ENCODE peak calls at places on chromosomes 3 and 15, in eight cellular contexts. C is HFF-Myc, J is AG10803, R is bronchial epithelial cell, N is NB4, G is heart right ventricle, K is right lobe of liver, V is cardiac muscle cell. P is an unnamed sample.

GRCh38 chr3:16132926-16133325 is 41.6 kb upstream of the GALNT15 start:
- DNase-seq in K (no peak), V (peak), C (no peak), R (no peak), N (no peak), J (peak), G (peak), P (no peak)

GRCh38 chr3:157086053-157086761 is 73.7 kb downstream of the CCNL1 start:
- DNase-seq in C (no peak), J (no peak), V (no peak), G (peak), R (no peak), N (no peak), K (no peak), P (no peak)

GRCh38 chr15:31478781-31479221 is 152.2 kb downstream of the KLF13 start:
- DNase-seq in R (no peak), V (no peak), K (peak), G (no peak), J (no peak), N (no peak), C (no peak), P (no peak)

GRCh38 chr3:112117826-112118571 is 15.0 kb downstream of the GCSAM start:
- DNase-seq in C (no peak), N (peak), R (no peak), K (no peak), V (no peak), G (no peak), J (no peak), P (no peak)

GRCh38 chr3:115692887-115693524 is 69.7 kb downstream of the GAP43 start:
- DNase-seq in K (peak), C (peak), N (peak), J (peak), R (peak), G (peak), V (peak), P (no peak)

GRCh38 chr15:71003314-71003713 is 110.7 kb downstream of the LRRC49 start:
- DNase-seq in C (no peak), R (peak), N (no peak), G (no peak), K (no peak), V (no peak), J (peak), P (no peak)

GRCh38 chr3:37967252-37967881 is 23.2 kb upstream of the VILL start:
- DNase-seq in G (peak), R (peak), C (no peak), V (peak), J (peak), K (peak), N (peak), P (no peak)

GRCh38 chr3:126261037-126261436 is 80.7 kb upstream of the ALDH1L1 start:
- DNase-seq in G (peak), N (peak), C (no peak), J (peak), R (no peak), K (peak), V (peak), P (peak)

GRCh38 chr15:38687340-38687739 is 122.7 kb upstream of the RASGRP1 start:
- DNase-seq in V (peak), G (no peak), N (no peak), C (no peak), K (no peak), J (peak), R (no peak), P (no peak)

GRCh38 chr3:184540777-184541681 is 20.6 kb upstream of the EPHB3 start:
- DNase-seq in C (no peak), K (peak), V (peak), R (peak), G (peak), N (peak), J (no peak), P (no peak)

GRCh38 chr15:89346516-89346915 is 11.9 kb upstream of the POLG start:
- DNase-seq in N (no peak), G (no peak), V (no peak), J (no peak), R (no peak), K (no peak), C (no peak), P (no peak)

GRCh38 chr3:75329713-75330112 is 334.4 kb upstream of the FRG2C start:
- DNase-seq in V (no peak), K (no peak), J (no peak), N (no peak), G (no peak), R (no peak), C (no peak), P (no peak)

GRCh38 chr15:48313216-48313615 is 18.0 kb upstream of the DUT start:
- DNase-seq in R (no peak), K (no peak), C (no peak), V (no peak), N (no peak), G (no peak), J (no peak), P (no peak)

GRCh38 chr15:99443056-99443756 is 122.6 kb upstream of the MEF2A start:
- DNase-seq in R (no peak), K (peak), N (no peak), C (no peak), V (no peak), J (no peak), G (no peak), P (no peak)

GRCh38 chr15:51307325-51307724 is 31.1 kb downstream of the CYP19A1 start:
- DNase-seq in J (no peak), N (no peak), V (no peak), G (no peak), R (peak), C (no peak), K (no peak), P (no peak)

GRCh38 chr15:63385911-63386531 is 4.4 kb upstream of the CA12 start:
- DNase-seq in K (no peak), C (no peak), G (no peak), V (no peak), N (no peak), J (no peak), R (peak), P (no peak)

GRCh38 chr3:4939276-4939675 is 40.0 kb upstream of the BHLHE40 start:
- DNase-seq in R (no peak), K (no peak), G (no peak), N (no peak), J (no peak), V (no peak), C (no peak), P (no peak)

GRCh38 chr3:39727415-39727814 is 82.0 kb upstream of the MYRIP start:
- DNase-seq in K (no peak), J (no peak), G (no peak), R (no peak), C (no peak), N (peak), V (peak), P (no peak)

GRCh38 chr3:2036096-2036495 is 62.6 kb upstream of the CNTN4 start:
- DNase-seq in C (no peak), J (no peak), K (no peak), N (peak), G (no peak), R (no peak), V (no peak), P (no peak)

GRCh38 chr3:123025642-123026521 is 1.7 kb downstream of the SEMA5B start:
- DNase-seq in C (no peak), K (no peak), R (no peak), N (no peak), J (no peak), V (peak), G (peak), P (no peak)

GRCh38 chr3:43102773-43103480 is 3.0 kb downstream of the POMGNT2 start:
- DNase-seq in G (no peak), V (peak), N (no peak), R (no peak), J (no peak), C (no peak), K (no peak), P (no peak)

GRCh38 chr3:160686955-160687535 is 10.1 kb downstream of the ARL14 start:
- DNase-seq in J (peak), K (no peak), C (no peak), V (peak), G (no peak), R (peak), N (peak), P (no peak)

GRCh38 chr15:64842099-64842940 is 605 bp downstream of the PLEKHO2 start:
- DNase-seq in C (no peak), N (peak), J (no peak), K (no peak), G (no peak), V (peak), R (peak), P (no peak)

GRCh38 chr3:166110102-166110501 is 272.9 kb upstream of the BCHE start:
- DNase-seq in C (no peak), V (no peak), K (no peak), R (peak), N (no peak), J (no peak), G (no peak), P (no peak)

GRCh38 chr15:38564557-38565286 is at the start of gene RASGRP1:
- DNase-seq in N (peak), J (peak), C (no peak), G (peak), V (peak), R (peak), K (peak), P (no peak)

GRCh38 chr15:77768107-77768506 is 135.4 kb upstream of the LINGO1 start:
- DNase-seq in K (no peak), C (no peak), G (no peak), J (no peak), R (no peak), N (no peak), V (no peak), P (no peak)

GRCh38 chr3:135325096-135325495 is 530.0 kb downstream of the EPHB1 start:
- DNase-seq in R (peak), J (no peak), C (no peak), K (no peak), N (no peak), G (no peak), V (no peak), P (no peak)

GRCh38 chr3:150075417-150075865 is 104.7 kb upstream of the PFN2 start:
- DNase-seq in J (no peak), C (no peak), G (no peak), R (no peak), K (no peak), N (no peak), V (no peak), P (no peak)

GRCh38 chr3:48564022-48564421 is 441 bp upstream of the UCN2 start:
- DNase-seq in R (peak), N (peak), K (no peak), G (peak), J (peak), V (peak), C (no peak), P (peak)

GRCh38 chr15:95995375-95996168 is 334.9 kb upstream of the NR2F2 start:
- DNase-seq in K (no peak), V (peak), J (no peak), R (peak), G (no peak), N (no peak), C (no peak), P (no peak)

GRCh38 chr3:118801899-118802298 is 232.7 kb downstream of the IGSF11 start:
- DNase-seq in C (no peak), J (no peak), N (no peak), V (no peak), G (peak), K (no peak), R (no peak), P (no peak)

GRCh38 chr3:23264413-23264812 is 61.3 kb downstream of the UBE2E2 start:
- DNase-seq in K (no peak), V (peak), J (peak), N (no peak), G (no peak), R (peak), C (peak), P (no peak)

GRCh38 chr3:22089284-22089683 is 338.3 kb upstream of the ZNF385D start:
- DNase-seq in K (peak), N (peak), C (no peak), J (no peak), V (peak), R (peak), G (no peak), P (no peak)

DNA sequence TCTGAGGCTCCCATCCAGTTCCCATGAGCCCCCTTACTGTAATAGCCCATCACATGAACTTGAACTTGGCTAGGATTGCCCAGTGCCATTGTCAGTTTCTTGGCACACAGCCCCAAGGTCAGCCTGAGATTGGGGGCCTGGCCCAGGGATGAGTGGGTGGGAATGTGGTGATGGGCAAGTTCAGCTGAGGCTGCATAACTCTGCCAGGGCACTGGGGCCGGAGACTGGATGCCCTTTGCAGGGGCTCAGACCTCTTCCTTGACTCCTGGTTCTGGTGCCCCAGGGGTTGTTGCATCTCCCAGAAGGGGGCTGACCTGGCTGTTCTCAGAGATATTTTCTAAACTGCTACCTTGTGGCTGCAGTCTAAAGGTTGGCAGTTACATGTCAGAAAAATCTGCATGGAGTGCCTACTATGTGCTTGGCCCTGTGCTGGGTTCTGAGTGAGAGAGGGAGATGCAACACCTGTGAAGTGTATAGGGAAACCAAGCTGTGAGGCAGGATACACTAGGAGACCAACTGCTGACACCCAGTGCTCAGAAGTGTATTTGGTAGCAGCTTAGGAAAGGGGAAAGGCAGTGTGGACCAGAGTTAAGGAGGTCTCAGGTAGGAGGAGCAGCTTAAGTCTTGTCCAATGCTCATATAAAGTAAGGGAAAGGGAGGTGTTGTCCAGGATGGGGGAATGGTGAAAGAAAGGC is 74.8 kb upstream of the PRR23C start:
- DNase-seq in V (no peak), R (no peak), C (no peak), N (no peak), G (no peak), J (no peak), K (peak), P (no peak)
- TF ChIP-seq CTCF in V (no peak), R (no peak), C (no peak), N (no peak), G (no peak), J (no peak), K (no peak), P (no peak)

DNA sequence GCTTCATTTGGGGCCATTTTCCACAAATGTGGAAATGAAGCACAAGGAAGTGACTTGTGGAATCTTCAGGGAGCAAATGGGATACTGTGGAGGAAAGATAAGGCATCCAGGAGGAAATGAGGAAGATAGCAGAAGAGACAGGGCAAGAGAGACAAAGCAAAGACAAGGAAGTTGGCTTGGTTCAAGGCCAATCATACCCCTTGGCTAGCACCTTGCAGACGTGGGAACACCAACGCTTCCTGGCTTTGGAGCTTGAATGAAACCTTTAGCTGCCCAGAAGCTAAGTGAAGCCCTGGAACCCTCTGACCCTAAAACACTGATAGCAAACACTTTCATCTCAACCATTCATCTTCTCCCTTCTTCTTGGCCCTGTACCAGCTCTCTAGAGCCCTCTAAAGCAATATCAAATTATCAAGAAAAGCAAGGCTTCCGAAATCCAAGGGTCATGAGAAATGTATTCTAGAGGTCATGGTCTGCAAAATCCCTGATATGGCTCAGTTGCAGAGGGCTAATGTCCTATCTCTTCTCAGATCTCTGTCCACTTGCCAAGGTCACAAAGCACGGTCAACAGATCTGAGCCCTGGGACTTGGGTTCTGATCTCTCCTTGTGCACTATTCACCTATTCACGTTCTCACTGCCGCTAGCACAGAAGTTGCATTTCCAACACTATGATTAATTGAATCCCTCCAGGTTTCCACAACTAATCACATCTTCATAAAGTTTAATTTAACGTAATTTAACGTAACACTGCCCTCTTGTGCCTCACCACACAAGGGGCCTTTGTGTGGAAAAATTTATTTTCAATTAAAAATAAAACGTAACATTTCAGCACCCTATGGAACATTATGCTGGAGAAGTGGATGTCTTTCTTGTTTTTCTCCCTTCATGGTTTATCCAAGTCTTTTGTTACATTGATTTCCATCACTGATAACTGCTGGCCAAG is 557.6 kb upstream of the ADAMTS9 start:
- DNase-seq in V (peak), R (peak), G (no peak), K (no peak), N (no peak), J (peak), C (no peak), P (no peak)
- TF ChIP-seq CTCF in V (peak), R (no peak), G (peak), K (peak), N (no peak), J (peak), C (no peak), P (peak)

DNA sequence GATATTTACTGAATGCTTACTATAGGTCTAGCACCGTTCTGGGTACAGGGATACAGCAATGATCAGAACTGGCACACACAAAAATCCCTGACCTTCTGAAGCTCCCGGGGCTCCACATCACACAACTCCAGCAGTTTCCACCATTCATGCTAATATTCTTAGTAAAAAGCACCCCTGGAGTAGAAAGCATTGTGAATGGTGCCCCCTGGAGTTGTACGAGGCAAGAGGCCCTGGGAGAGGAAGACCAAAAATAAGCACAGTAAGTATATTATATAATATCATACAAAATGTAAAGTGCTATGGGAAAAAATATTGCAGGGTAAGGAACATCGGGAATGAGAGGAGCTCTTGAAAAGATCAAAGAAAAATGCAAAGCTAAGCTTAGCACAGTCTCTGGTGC is 790 bp upstream of the SRGAP3 start:
- DNase-seq in J (no peak), C (no peak), G (no peak), V (no peak), N (peak), K (no peak), R (no peak), P (no peak)
- TF ChIP-seq CTCF in J (peak), C (no peak), G (no peak), V (no peak), N (peak), K (no peak), R (peak), P (peak)

GRCh38 chr3:81761904-81762565 is 590 bp upstream of the GBE1 start:
- DNase-seq in N (no peak), G (no peak), R (peak), C (no peak), K (no peak), V (no peak), J (peak), P (no peak)
- TF ChIP-seq CTCF in N (no peak), G (no peak), R (no peak), C (no peak), K (no peak), V (no peak), J (peak), P (no peak)

DNA sequence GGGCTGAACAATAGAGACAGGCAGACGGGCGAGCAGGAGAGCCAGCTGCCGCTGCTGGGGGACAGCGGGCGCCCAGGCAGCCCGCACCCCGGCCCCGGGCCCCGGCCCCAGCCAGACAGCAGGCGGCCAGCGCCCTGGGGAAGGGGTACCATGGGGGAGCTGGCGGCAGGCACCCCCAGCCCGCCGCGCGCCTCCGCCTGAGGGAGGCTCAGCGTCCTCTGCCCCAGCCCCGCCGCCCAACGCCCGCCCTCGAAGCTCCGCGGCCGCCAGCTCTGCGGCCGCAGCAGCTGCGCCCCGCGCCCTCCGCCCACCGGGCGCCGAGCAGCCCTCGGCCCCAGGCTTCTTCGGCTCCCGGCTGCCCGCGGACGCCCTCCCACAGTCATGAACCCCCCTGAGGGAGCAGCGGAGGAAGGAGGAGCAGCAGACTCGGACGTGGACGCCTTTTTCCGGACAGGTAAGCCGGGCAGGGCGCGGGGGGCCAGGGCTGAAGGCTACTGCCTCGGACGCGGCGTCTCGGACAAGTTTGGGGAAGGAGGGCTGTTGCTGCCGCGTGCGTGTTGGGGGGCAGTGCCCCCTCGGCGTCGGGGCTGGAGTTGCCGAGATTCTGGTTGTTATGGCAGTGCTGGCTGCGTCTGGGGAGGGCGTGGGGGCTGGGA is 41.6 kb upstream of the ROPN1 start:
- DNase-seq in G (peak), K (peak), N (no peak), V (no peak), C (no peak), R (no peak), J (peak), P (no peak)
- TF ChIP-seq CTCF in G (peak), K (peak), N (no peak), V (no peak), C (no peak), R (no peak), J (peak), P (no peak)

GRCh38 chr3:46372492-46373359 is 2.0 kb downstream of the CCR5 start:
- DNase-seq in K (no peak), J (peak), N (peak), V (peak), R (peak), G (no peak), C (no peak), P (no peak)
- TF ChIP-seq CTCF in K (peak), J (peak), N (peak), V (peak), R (peak), G (no peak), C (peak), P (peak)

P was measured in AG09319.